ENCODE peak calls at places on chromosomes 1 and 21, in six cellular contexts. One of them, this sample, is unnamed. For H3K4me1 and H3K9me3, the result is how much of the 10 kb centered on the place peaks cover.

GRCh38 chr1:81702903-81703302 is 97.8 kb upstream of the ADGRL2 start:
- DNase-seq in lung: no peak
- DNase-seq in HepG2: no peak
- DNase-seq in cardiac muscle cell: no peak
- DNase-seq in heart left ventricle: no peak
- DNase-seq in suprapubic skin: no peak
- DNase-seq in this sample: no peak

GRCh38 chr1:181726608-181727007 is 243.3 kb downstream of the CACNA1E start:
- DNase-seq in cardiac muscle cell: no peak
- DNase-seq in lung: no peak
- DNase-seq in heart left ventricle: no peak
- DNase-seq in suprapubic skin: no peak
- DNase-seq in HepG2: no peak
- DNase-seq in this sample: no peak

GRCh38 chr1:245105042-245105441 is 49.7 kb upstream of the KIF26B start:
- DNase-seq in suprapubic skin: no peak
- DNase-seq in cardiac muscle cell: no peak
- DNase-seq in HepG2: no peak
- DNase-seq in heart left ventricle: no peak
- DNase-seq in lung: no peak
- DNase-seq in this sample: no peak

GRCh38 chr1:18581420-18581880 is 49.2 kb upstream of the PAX7 start:
- DNase-seq in HepG2: no peak
- DNase-seq in lung: no peak
- DNase-seq in heart left ventricle: no peak
- DNase-seq in suprapubic skin: no peak
- DNase-seq in cardiac muscle cell: peak
- DNase-seq in this sample: no peak

GRCh38 chr1:183394435-183394834 is 23.7 kb downstream of the NMNAT2 start:
- DNase-seq in cardiac muscle cell: no peak
- DNase-seq in lung: no peak
- DNase-seq in HepG2: no peak
- DNase-seq in heart left ventricle: no peak
- DNase-seq in suprapubic skin: no peak
- DNase-seq in this sample: no peak

GRCh38 chr1:169460193-169460833 is 25.4 kb downstream of the SLC19A2 start:
- DNase-seq in HepG2: no peak
- DNase-seq in heart left ventricle: peak
- DNase-seq in suprapubic skin: no peak
- DNase-seq in cardiac muscle cell: peak
- DNase-seq in lung: no peak
- DNase-seq in this sample: no peak

GRCh38 chr1:156160744-156161181 is 7.4 kb downstream of the SEMA4A start:
- DNase-seq in HepG2: no peak
- DNase-seq in suprapubic skin: peak
- DNase-seq in lung: peak
- DNase-seq in cardiac muscle cell: peak
- DNase-seq in heart left ventricle: peak
- DNase-seq in this sample: peak

GRCh38 chr1:84298336-84298687 is 3.2 kb upstream of the SAMD13 start:
- DNase-seq in lung: peak
- DNase-seq in HepG2: no peak
- DNase-seq in suprapubic skin: peak
- DNase-seq in heart left ventricle: peak
- DNase-seq in cardiac muscle cell: peak
- DNase-seq in this sample: peak

GRCh38 chr1:65514083-65514482 is 93.6 kb downstream of the LEPR start:
- DNase-seq in cardiac muscle cell: no peak
- DNase-seq in HepG2: peak
- DNase-seq in heart left ventricle: no peak
- DNase-seq in suprapubic skin: no peak
- DNase-seq in lung: no peak
- DNase-seq in this sample: no peak

GRCh38 chr21:31282095-31282709 is 61.9 kb downstream of the TIAM1 start:
- DNase-seq in HepG2: no peak
- DNase-seq in heart left ventricle: no peak
- DNase-seq in cardiac muscle cell: peak
- DNase-seq in suprapubic skin: no peak
- DNase-seq in lung: no peak
- DNase-seq in this sample: no peak

GRCh38 chr21:46064870-46065214 is 33.1 kb upstream of the COL6A2 start:
- DNase-seq in HepG2: no peak
- DNase-seq in suprapubic skin: no peak
- DNase-seq in cardiac muscle cell: no peak
- DNase-seq in lung: peak
- DNase-seq in heart left ventricle: no peak
- DNase-seq in this sample: peak

GRCh38 chr1:147892731-147893214 is 9.8 kb upstream of the GJA8 start:
- DNase-seq in HepG2: peak
- DNase-seq in lung: no peak
- DNase-seq in cardiac muscle cell: peak
- DNase-seq in suprapubic skin: no peak
- DNase-seq in heart left ventricle: no peak
- DNase-seq in this sample: no peak

DNA sequence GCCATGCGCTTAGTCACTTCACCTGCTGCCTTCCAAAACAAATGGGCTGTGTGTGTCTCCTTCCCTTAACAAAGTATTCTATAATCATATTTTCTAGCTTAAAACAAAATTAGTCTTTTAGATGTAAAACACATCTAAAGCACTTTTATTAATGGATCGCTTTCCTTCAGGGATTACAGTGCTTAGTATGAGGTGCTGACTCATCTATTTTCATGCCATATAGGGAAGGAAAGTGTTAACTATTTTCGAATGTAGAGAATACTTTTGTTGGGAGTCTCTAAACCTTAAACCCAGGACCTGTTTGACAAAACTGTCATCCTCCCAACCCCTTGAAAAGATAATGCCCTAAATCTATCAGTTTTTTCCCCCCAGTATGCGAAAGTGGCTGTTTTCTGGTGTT is 90.2 kb downstream of the PBX1 start:
- DNase-seq in HepG2: no peak
- DNase-seq in suprapubic skin: no peak
- DNase-seq in lung: no peak
- DNase-seq in cardiac muscle cell: no peak
- DNase-seq in heart left ventricle: no peak
- DNase-seq in this sample: no peak
- H3K4me1 ChIP-seq in HepG2: under half
- H3K4me1 ChIP-seq in suprapubic skin: under half
- H3K4me1 ChIP-seq in lung: under half
- H3K4me1 ChIP-seq in cardiac muscle cell: under half
- H3K4me1 ChIP-seq in heart left ventricle: under half
- H3K4me1 ChIP-seq in this sample: half or more

DNA sequence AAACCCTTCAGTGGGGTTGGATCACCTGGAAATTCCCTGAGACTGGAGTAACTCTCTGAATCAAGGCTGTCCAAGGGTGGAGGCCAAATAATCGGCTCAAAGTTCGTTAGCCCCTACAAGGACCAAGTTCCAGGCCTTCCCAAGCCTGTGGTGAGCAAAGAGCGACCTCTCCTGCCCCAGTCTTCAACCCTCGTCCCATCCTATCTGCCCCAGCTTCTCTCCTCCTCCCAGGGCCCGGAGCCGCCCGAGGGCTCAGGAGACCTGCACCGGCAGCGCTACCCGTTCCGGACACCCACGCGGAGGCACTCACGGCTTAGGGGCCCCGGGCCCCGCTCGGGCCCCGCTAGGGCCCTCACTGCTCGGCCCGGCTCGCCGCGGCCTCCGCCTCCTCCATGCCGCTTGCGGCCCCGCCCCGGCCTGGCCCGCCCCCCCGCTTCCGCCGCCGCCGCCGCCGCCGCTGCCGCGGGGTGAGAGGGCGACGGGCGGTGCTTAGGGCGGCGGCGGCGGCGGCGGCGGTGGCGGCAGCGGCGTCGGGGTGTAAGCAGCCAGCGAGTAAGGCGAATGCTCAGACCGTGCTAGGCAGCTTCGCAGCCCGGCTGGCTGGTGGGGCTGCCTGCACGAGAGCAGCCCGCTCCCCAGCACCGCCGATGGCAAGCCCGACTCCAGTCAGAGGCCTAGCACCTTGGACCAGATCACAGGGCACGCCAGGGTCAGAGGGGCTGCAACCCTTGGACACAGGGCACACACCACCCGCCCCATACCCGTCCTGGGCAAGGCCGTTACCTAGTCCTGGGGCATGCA is at the start of gene POMGNT1:
- DNase-seq in lung: peak
- DNase-seq in suprapubic skin: no peak
- DNase-seq in heart left ventricle: peak
- DNase-seq in HepG2: peak
- DNase-seq in cardiac muscle cell: peak
- DNase-seq in this sample: peak
- TF ChIP-seq CTCF in lung: no peak
- TF ChIP-seq CTCF in suprapubic skin: no peak
- TF ChIP-seq CTCF in heart left ventricle: no peak
- TF ChIP-seq CTCF in HepG2: peak
- TF ChIP-seq CTCF in cardiac muscle cell: no peak
- TF ChIP-seq CTCF in this sample: no peak

GRCh38 chr1:248758352-248758751 is 2.8 kb upstream of the LYPD8 start:
- DNase-seq in lung: no peak
- DNase-seq in cardiac muscle cell: no peak
- DNase-seq in suprapubic skin: no peak
- DNase-seq in HepG2: no peak
- DNase-seq in heart left ventricle: no peak
- DNase-seq in this sample: no peak

GRCh38 chr1:248757784-248758195 is 2.2 kb upstream of the LYPD8 start:
- DNase-seq in suprapubic skin: no peak
- DNase-seq in cardiac muscle cell: no peak
- DNase-seq in lung: no peak
- DNase-seq in heart left ventricle: no peak
- DNase-seq in HepG2: peak
- DNase-seq in this sample: no peak

GRCh38 chr1:248755505-248755904 is at the start of gene LYPD8:
- DNase-seq in HepG2: no peak
- DNase-seq in suprapubic skin: no peak
- DNase-seq in heart left ventricle: no peak
- DNase-seq in cardiac muscle cell: no peak
- DNase-seq in lung: no peak
- DNase-seq in this sample: no peak

GRCh38 chr1:248756151-248756550 is 592 bp upstream of the LYPD8 start:
- DNase-seq in lung: no peak
- DNase-seq in heart left ventricle: no peak
- DNase-seq in suprapubic skin: no peak
- DNase-seq in cardiac muscle cell: no peak
- DNase-seq in HepG2: no peak
- DNase-seq in this sample: no peak

DNA sequence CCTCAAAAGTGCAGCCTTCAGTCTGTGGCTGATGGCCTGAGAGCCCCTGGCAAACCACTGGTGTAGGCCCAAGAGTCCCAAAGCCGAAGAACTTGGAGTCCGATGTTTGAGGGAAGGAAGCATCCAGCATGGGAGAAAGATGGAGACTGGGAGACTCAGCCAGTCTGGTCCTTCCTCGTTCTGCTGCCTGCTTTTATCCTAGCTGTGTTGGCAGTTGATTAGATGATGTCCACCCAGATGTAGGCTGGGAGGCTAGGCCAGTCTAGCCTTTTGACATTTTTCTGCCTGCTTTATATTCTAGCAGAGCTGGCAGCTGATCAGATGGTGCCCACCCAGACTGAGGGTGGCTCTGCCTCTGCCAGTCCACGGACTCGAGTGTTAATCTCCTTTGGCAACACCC is 1.1 kb upstream of the LYPD8 start:
- DNase-seq in lung: no peak
- DNase-seq in suprapubic skin: no peak
- DNase-seq in HepG2: no peak
- DNase-seq in cardiac muscle cell: no peak
- DNase-seq in heart left ventricle: no peak
- DNase-seq in this sample: no peak
- H3K9me3 ChIP-seq in lung: under half
- H3K9me3 ChIP-seq in suprapubic skin: under half
- H3K9me3 ChIP-seq in HepG2: under half
- H3K9me3 ChIP-seq in cardiac muscle cell: under half
- H3K9me3 ChIP-seq in heart left ventricle: under half
- H3K9me3 ChIP-seq in this sample: under half

GRCh38 chr1:153957744-153958110 is 685 bp downstream of the CRTC2 start:
- DNase-seq in cardiac muscle cell: no peak
- DNase-seq in HepG2: no peak
- DNase-seq in suprapubic skin: no peak
- DNase-seq in heart left ventricle: no peak
- DNase-seq in lung: no peak
- DNase-seq in this sample: no peak

GRCh38 chr1:153958961-153959260 is 499 bp upstream of the CRTC2 start:
- DNase-seq in cardiac muscle cell: no peak
- DNase-seq in HepG2: no peak
- DNase-seq in suprapubic skin: no peak
- DNase-seq in lung: no peak
- DNase-seq in heart left ventricle: no peak
- DNase-seq in this sample: no peak

GRCh38 chr1:153959454-153959853 is 1.0 kb upstream of the CRTC2 start:
- DNase-seq in cardiac muscle cell: no peak
- DNase-seq in lung: no peak
- DNase-seq in heart left ventricle: no peak
- DNase-seq in HepG2: no peak
- DNase-seq in suprapubic skin: no peak
- DNase-seq in this sample: no peak

GRCh38 chr1:153956997-153957715 is 1.3 kb downstream of the CRTC2 start:
- DNase-seq in heart left ventricle: no peak
- DNase-seq in cardiac muscle cell: no peak
- DNase-seq in lung: no peak
- DNase-seq in HepG2: no peak
- DNase-seq in suprapubic skin: no peak
- DNase-seq in this sample: no peak

DNA sequence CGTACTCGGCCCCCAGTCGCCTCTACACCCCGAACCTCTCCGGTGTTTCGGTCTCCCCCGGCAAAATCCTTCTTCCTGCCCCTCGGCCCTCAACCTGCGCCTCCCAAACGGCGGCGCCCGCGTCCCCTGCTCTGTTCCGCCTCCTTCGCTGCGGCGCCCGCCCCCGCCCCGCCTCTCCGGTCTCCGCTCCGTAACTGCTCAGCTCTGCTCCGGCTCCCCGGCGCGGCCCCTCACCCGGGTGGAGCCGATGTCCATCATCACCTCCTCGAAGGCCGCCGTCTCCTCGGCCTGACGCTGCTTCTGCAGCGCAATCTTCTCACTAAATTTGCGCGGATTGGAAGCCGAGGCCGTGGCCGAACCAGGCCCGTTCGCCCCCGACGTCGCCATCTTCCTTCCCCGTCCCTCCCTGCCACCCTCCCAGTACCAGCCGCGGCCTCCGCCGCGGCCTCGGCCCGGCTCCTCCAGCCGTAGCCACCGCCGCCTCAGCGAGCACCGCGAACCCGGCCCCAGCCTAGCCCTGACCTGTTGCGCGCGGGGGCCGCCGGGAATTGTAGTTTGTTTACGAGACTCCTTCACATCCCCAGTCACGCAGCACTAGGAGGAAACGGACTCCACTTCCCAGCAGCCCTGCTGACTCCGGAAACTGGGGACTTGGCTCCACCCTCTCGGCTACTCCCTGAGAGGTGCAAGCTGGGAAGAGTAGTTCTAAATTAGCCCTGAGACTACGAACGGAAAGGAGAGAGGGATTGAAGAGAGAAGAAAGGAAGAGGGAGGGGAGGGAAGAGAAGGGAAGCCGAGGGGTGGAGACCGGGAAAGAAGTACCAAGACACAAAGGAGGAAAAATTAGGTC is at the start of gene CRTC2:
- DNase-seq in lung: peak
- DNase-seq in heart left ventricle: peak
- DNase-seq in cardiac muscle cell: peak
- DNase-seq in suprapubic skin: peak
- DNase-seq in HepG2: peak
- DNase-seq in this sample: peak
- H3K4me1 ChIP-seq in lung: under half
- H3K4me1 ChIP-seq in heart left ventricle: half or more
- H3K4me1 ChIP-seq in cardiac muscle cell: under half
- H3K4me1 ChIP-seq in suprapubic skin: half or more
- H3K4me1 ChIP-seq in HepG2: half or more
- H3K4me1 ChIP-seq in this sample: under half

This sample was measured in tibial artery.